ENCODE peak calls at places on chromosomes 6 and 20, in ten cellular contexts. P is heart right ventricle; N is PC-3; Y is tibial nerve; Q is AG04450; R is CD8-positive, alpha-beta T cell; W is ovary; O is uterus; T is neural progenitor cell; Z is left ventricle myocardium inferior. U is an unnamed sample.

GRCh38 chr6:106883808-106884262 is 90.7 kb downstream of the CD24 start:
- DNase-seq in P (no peak), N (peak; percentile 36), Y (no peak), Q (no peak), R (no peak), W (no peak), O (no peak), T (peak; percentile 26), Z (no peak), U (no peak)

GRCh38 chr6:91613481-91613880 is 1026.6 kb upstream of the MAP3K7 start:
- DNase-seq in P (no peak), N (no peak), Y (no peak), Q (no peak), R (no peak), W (no peak), O (no peak), T (no peak), Z (no peak), U (no peak)

GRCh38 chr6:73560853-73561407 is 40.1 kb upstream of the EEF1A1 start:
- DNase-seq in P (no peak), N (no peak), Y (no peak), Q (no peak), R (no peak), W (no peak), O (no peak), T (no peak), Z (no peak), U (no peak)

GRCh38 chr6:116763048-116763447 is 2.5 kb downstream of the FAM162B start:
- DNase-seq in P (no peak), N (no peak), Y (no peak), Q (no peak), R (no peak), W (no peak), O (no peak), T (no peak), Z (no peak), U (no peak)

GRCh38 chr6:301526-301925 is 9.2 kb downstream of the DUSP22 start:
- DNase-seq in P (no peak), N (no peak), Y (no peak), Q (no peak), R (no peak), W (no peak), O (no peak), T (no peak), Z (no peak), U (no peak)

GRCh38 chr20:60648556-60648955 is 603.5 kb upstream of the CDH4 start:
- DNase-seq in P (no peak), N (no peak), Y (no peak), Q (no peak), R (no peak), W (no peak), O (no peak), T (no peak), Z (no peak), U (no peak)

GRCh38 chr6:14371530-14371929 is 254.0 kb downstream of the CD83 start:
- DNase-seq in P (no peak), N (no peak), Y (no peak), Q (no peak), R (no peak), W (no peak), O (no peak), T (no peak), Z (no peak), U (no peak)

GRCh38 chr20:25319241-25320034 is 71.2 kb downstream of the ABHD12 start:
- DNase-seq in P (peak; percentile 3), N (no peak), Y (no peak), Q (no peak), R (peak; percentile 45), W (peak; percentile 7), O (peak; percentile 6), T (no peak), Z (no peak), U (peak; percentile 38)

GRCh38 chr6:109867009-109867969 is 110.8 kb upstream of the GPR6 start:
- DNase-seq in P (peak; percentile 53), N (no peak), Y (peak; percentile 25), Q (no peak), R (no peak), W (peak; percentile 73), O (peak; percentile 72), T (no peak), Z (peak; percentile 26), U (peak; percentile 86)

GRCh38 chr6:95529762-95530161 is 47.6 kb upstream of the MANEA start:
- DNase-seq in P (no peak), N (no peak), Y (no peak), Q (no peak), R (no peak), W (no peak), O (no peak), T (no peak), Z (no peak), U (no peak)

GRCh38 chr6:136535017-136535416 is 15.2 kb downstream of the MAP7 start:
- DNase-seq in P (no peak), N (no peak), Y (no peak), Q (no peak), R (no peak), W (no peak), O (no peak), T (peak; percentile 14), Z (no peak), U (no peak)

GRCh38 chr20:41364967-41365765 is 1.5 kb downstream of the EMILIN3 start:
- DNase-seq in P (no peak), N (no peak), Y (no peak), Q (no peak), R (no peak), W (no peak), O (no peak), T (no peak), Z (no peak), U (no peak)

GRCh38 chr20:1888796-1889463 is 6.3 kb upstream of the SIRPA start:
- DNase-seq in P (no peak), N (no peak), Y (no peak), Q (no peak), R (no peak), W (no peak), O (no peak), T (peak; percentile 43), Z (no peak), U (no peak)

GRCh38 chr6:145809785-145810184 is 4.8 kb downstream of the FBXO30 start:
- DNase-seq in P (no peak), N (no peak), Y (no peak), Q (no peak), R (no peak), W (no peak), O (no peak), T (no peak), Z (no peak), U (no peak)

GRCh38 chr6:134732761-134733160 is 217.1 kb downstream of the ALDH8A1 start:
- DNase-seq in P (no peak), N (peak; percentile 53), Y (no peak), Q (no peak), R (no peak), W (no peak), O (no peak), T (no peak), Z (no peak), U (no peak)

GRCh38 chr6:37119387-37119886 is 50.5 kb upstream of the PIM1 start:
- DNase-seq in P (no peak), N (no peak), Y (no peak), Q (no peak), R (no peak), W (no peak), O (no peak), T (no peak), Z (no peak), U (no peak)

GRCh38 chr6:37113976-37114375 is 56.0 kb upstream of the PIM1 start:
- DNase-seq in P (no peak), N (no peak), Y (no peak), Q (no peak), R (no peak), W (no peak), O (no peak), T (no peak), Z (no peak), U (no peak)

GRCh38 chr6:37114612-37115011 is 55.3 kb upstream of the PIM1 start:
- DNase-seq in P (no peak), N (no peak), Y (no peak), Q (no peak), R (no peak), W (no peak), O (no peak), T (no peak), Z (no peak), U (no peak)

GRCh38 chr6:37111156-37111461 is 58.8 kb upstream of the PIM1 start:
- DNase-seq in P (no peak), N (no peak), Y (no peak), Q (no peak), R (no peak), W (no peak), O (no peak), T (no peak), Z (no peak), U (no peak)

GRCh38 chr6:37115236-37115894 is 54.6 kb upstream of the PIM1 start:
- DNase-seq in P (no peak), N (no peak), Y (no peak), Q (no peak), R (no peak), W (no peak), O (no peak), T (no peak), Z (no peak), U (no peak)
- TF ChIP-seq CTCF in P (no peak), N (no peak), Y (no peak), Q (no peak), R (no peak), W (no peak), O (no peak), T (no peak), Z (no peak), U (no peak)

DNA sequence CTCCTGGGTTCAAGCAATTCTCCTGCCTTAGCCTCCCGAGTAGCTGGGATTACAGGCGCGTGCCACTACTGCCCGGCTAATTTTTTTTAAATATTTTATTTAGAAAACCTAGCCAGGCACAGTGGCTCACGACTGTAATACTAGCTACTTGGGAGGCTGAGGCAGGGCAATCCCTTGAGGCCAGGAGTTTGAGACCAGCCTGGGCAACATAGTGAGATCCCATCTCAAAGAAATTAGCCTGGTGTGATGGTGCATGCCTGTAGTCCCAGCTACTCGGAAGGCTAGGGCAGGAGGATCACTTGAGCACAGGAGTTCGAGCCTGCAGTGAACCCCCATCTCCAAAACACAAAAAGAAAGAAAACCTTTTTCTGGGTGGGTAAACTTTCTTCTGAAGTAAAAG is 2.4 kb downstream of the SLC44A4 start:
- DNase-seq in P (no peak), N (no peak), Y (no peak), Q (no peak), R (no peak), W (no peak), O (no peak), T (no peak), Z (no peak), U (no peak)
- H3K4me3 ChIP-seq in P (no peak overlapping the region), N (no peak overlapping the region), Y (no peak overlapping the region), Q (no peak overlapping the region), R (no peak overlapping the region), W (no peak overlapping the region), O (no peak overlapping the region), T (no peak overlapping the region), Z (no peak overlapping the region), U (no peak overlapping the region)

GRCh38 chr6:32983493-32983848 is 15.1 kb downstream of the BRD2 start:
- DNase-seq in P (no peak), N (no peak), Y (no peak), Q (no peak), R (no peak), W (no peak), O (no peak), T (no peak), Z (no peak), U (no peak)
- H3K27ac ChIP-seq in P (no peak overlapping the region), N (no peak overlapping the region), Y (no peak overlapping the region), Q (no peak overlapping the region), R (no peak overlapping the region), W (no peak overlapping the region), O (no peak overlapping the region), T (no peak overlapping the region), Z (no peak overlapping the region), U (no peak overlapping the region)

GRCh38 chr6:160667854-160668481 is 3.9 kb upstream of the LPA start:
- DNase-seq in P (no peak), N (peak; percentile 57), Y (no peak), Q (no peak), R (no peak), W (no peak), O (no peak), T (peak; percentile 52), Z (no peak), U (no peak)
- TF ChIP-seq CTCF in P (peak; percentile 25), N (peak; percentile 74), Y (no peak), Q (no peak), R (no peak), W (no peak), O (no peak), T (peak; percentile 74), Z (peak; percentile 49), U (no peak)

U was measured in dorsolateral prefrontal cortex.